ENCODE peak calls at places on chromosomes 16 and 17, in five cellular contexts. V, K, U, M and T are unnamed samples. For H3K4me1, the result is how much of the 10 kb centered on the place peaks cover.

GRCh38 chr17:67212716-67213417 is 32.1 kb downstream of the HELZ start:
- DNase-seq in K (no peak), U (no peak), V (no peak), M (no peak), T (no peak)

GRCh38 chr16:78751601-78752000 is 652.1 kb downstream of the WWOX start:
- DNase-seq in U (no peak), V (no peak), K (no peak), M (no peak), T (no peak)

GRCh38 chr16:75063549-75064082 is 53.0 kb downstream of the LDHD start:
- DNase-seq in V (no peak), M (no peak), K (no peak), U (no peak), T (no peak)

GRCh38 chr16:66988197-66988788 is at the start of gene CES4A:
- DNase-seq in K (no peak), U (peak), V (no peak), M (no peak), T (no peak)

GRCh38 chr16:84489141-84489540 is 15.3 kb downstream of the MEAK7 start:
- DNase-seq in M (no peak), K (no peak), U (no peak), V (no peak), T (no peak)

GRCh38 chr16:49158029-49158642 is 123.5 kb downstream of the CBLN1 start:
- DNase-seq in V (no peak), U (no peak), M (no peak), K (no peak), T (no peak)

GRCh38 chr16:12896562-12896961 is 4.8 kb upstream of the SHISA9 start:
- DNase-seq in M (no peak), K (no peak), V (no peak), U (no peak), T (no peak)

GRCh38 chr17:1765576-1765975 is 3.7 kb downstream of the SERPINF1 start:
- DNase-seq in K (no peak), V (no peak), M (no peak), U (no peak), T (no peak)

GRCh38 chr17:29588561-29589411 is 662 bp downstream of the GIT1 start:
- DNase-seq in M (peak), K (no peak), V (no peak), U (no peak), T (no peak)

GRCh38 chr16:15434425-15435215 is at the start of gene BMERB1:
- DNase-seq in V (no peak), K (peak), U (peak), M (peak), T (peak)

GRCh38 chr16:86812363-86812970 is 234.1 kb downstream of the FOXL1 start:
- DNase-seq in V (no peak), M (no peak), K (no peak), U (peak), T (no peak)

GRCh38 chr16:86818701-86819522 is 240.6 kb downstream of the FOXL1 start:
- DNase-seq in U (no peak), M (no peak), V (no peak), K (no peak), T (no peak)

GRCh38 chr16:86814256-86814655 is 235.9 kb downstream of the FOXL1 start:
- DNase-seq in M (no peak), K (no peak), V (no peak), U (no peak), T (no peak)

GRCh38 chr16:86819523-86819887 is 241.2 kb downstream of the FOXL1 start:
- DNase-seq in M (no peak), U (no peak), V (no peak), K (no peak), T (no peak)

GRCh38 chr16:86816930-86817625 is 238.7 kb downstream of the FOXL1 start:
- DNase-seq in U (no peak), K (no peak), V (no peak), M (no peak), T (no peak)
- H3K4me1 ChIP-seq in U (under half), K (under half), V (under half), M (under half), T (under half)

DNA sequence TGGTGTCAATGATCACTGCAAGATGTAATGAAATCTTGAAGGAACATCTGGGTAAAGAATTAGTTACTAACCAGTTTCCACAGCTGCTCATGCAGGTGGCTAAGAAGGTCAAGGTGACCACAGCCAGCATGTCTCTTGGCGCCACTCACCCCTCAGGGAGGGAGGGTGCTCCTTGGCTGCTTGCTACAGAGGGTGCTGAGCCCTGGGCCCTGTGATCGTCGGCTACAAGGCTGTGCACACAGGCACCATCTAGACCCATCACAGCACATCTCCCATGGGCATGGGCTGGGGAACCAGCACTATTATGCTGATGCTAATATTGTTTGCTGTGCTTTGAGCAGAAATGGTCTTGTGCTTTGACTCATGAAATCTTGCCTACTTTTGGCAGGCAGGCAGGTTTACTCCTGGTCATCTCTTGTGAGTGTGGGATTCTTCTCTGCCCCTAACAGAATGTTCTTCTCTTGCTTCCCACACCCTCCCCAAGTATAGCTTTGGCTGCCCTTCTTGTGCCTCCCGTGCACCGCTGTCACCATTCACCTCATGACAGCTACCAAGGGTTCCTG is 36.4 kb downstream of the TXNDC11 start:
- DNase-seq in M (peak), U (no peak), K (no peak), V (no peak), T (no peak)
- H3K4me1 ChIP-seq in M (under half), U (under half), K (under half), V (under half), T (under half)

GRCh38 chr16:2447920-2448583 is 11.9 kb upstream of the TEDC2 start:
- DNase-seq in U (no peak), V (no peak), K (no peak), M (no peak), T (no peak)
- H3K4me1 ChIP-seq in U (under half), V (under half), K (under half), M (under half), T (under half)

DNA sequence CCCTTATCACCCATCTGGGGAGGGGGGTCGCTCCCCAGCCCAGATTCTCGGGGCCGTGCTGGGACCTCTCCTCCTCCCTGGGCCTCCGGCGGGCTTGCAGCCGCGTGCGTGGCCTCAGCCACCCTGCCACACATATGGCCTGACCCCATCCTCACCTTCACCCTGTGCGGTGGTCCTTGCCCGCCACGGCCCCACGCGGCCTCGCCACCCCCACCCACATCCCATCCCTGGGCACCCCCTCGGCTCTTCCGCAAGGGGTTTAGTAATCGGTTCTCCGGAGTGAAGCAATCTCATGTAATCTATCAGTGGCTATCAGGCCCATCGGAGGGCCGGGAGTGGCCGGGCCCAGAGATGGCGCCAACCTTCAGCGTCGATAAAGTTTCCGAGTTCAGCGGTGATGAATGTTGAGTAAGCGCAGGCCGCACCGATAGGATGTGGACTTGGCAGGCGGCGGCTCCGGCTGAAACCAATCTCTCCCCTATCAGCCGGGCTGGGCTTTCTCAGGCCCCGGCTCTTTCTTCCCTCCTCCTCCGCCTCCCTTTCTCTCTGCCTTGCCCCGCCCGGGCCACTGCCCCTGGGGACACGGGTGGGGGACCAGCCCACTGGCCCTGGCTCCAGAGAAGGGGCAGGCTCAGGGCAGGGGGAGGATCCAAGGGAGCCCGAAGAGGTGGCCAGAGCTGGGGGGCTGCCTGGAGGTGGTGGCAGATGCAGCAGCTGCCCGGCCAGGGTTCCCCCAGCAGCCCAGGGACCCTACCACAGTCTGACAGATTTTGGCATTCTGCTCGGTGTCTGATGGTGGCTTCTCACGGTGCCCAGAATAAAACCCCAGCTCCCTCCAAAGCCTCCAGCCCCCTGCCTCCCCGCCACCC is 20.8 kb downstream of the ZFPM1 start:
- DNase-seq in M (peak), V (no peak), U (no peak), K (no peak), T (peak)
- H3K4me1 ChIP-seq in M (under half), V (under half), U (under half), K (under half), T (under half)

GRCh38 chr17:70521821-70522256 is 352.5 kb downstream of the KCNJ2 start:
- DNase-seq in K (no peak), U (no peak), V (peak), M (peak), T (peak)

GRCh38 chr17:70520447-70520846 is 351.1 kb downstream of the KCNJ2 start:
- DNase-seq in V (no peak), M (no peak), K (no peak), U (no peak), T (no peak)

GRCh38 chr17:70527364-70527888 is 358.1 kb downstream of the KCNJ2 start:
- DNase-seq in M (no peak), K (no peak), V (no peak), U (no peak), T (no peak)

GRCh38 chr17:70525976-70526375 is 356.6 kb downstream of the KCNJ2 start:
- DNase-seq in U (no peak), M (no peak), K (no peak), V (no peak), T (no peak)

GRCh38 chr17:70523407-70523806 is 354.1 kb downstream of the KCNJ2 start:
- DNase-seq in V (no peak), M (no peak), U (no peak), K (no peak), T (no peak)
- H3K4me1 ChIP-seq in V (under half), M (under half), U (under half), K (under half), T (under half)

DNA sequence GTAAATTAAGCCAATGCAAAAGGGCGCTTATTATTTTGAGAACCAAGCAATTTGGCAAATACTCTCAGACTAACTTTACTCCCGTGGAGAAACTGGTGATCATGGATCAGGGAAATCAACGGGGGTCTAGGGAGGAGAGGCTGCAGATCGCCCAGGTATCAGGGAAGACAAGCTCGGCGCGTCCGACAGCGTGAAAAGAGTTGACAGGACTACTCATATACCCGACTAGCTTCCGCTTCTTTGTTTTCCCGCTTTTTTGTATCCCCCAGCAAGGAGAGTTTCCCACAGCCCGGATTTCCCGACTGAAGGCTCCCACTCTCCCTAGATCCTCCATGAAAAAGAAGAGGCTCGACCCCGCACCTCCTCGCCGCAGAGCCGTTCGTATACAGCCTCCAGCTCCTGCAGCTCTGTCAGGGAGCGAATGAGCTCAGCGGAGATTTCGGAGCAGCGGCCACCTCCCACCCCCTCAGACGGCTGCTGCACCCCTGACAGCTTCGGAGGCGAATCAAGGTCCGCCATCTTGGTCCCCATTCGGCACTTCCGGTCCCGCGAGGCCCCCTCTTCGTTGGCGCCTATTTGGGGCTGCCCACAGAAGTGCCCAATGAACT is at the start of gene COG4:
- DNase-seq in U (peak), M (peak), V (peak), K (peak), T (peak)
- H3K4me1 ChIP-seq in U (under half), M (under half), V (under half), K (under half), T (under half)